ENCODE peak calls at places on chromosomes 2 and 18, in nine cellular contexts. M is fibroblast of lung, G is heart left ventricle, N is SK-N-SH, K is mucosa of descending colon, S is right atrium auricular region, O is Peyer's patch, P is lower lobe of right lung, X is left lung. A is an unnamed sample.

GRCh38 chr2:230684222-230685164 is 28.1 kb upstream of the CAB39 start:
- DNase-seq in M (no peak), G (no peak), N (no peak), K (peak; percentile 73), S (no peak), O (no peak), P (no peak), X (no peak), A (peak; percentile 17)

GRCh38 chr2:215950009-215950408 is 63.3 kb downstream of the MREG start:
- DNase-seq in M (peak; percentile 57), G (no peak), N (peak; percentile 32), K (no peak), S (no peak), O (no peak), P (no peak), X (no peak), A (no peak)

GRCh38 chr2:238669581-238670340 is 178.1 kb upstream of the TWIST2 start:
- DNase-seq in M (no peak), G (no peak), N (no peak), K (no peak), S (no peak), O (no peak), P (no peak), X (no peak), A (no peak)

GRCh38 chr2:189159273-189159672 is 20.3 kb downstream of the COL5A2 start:
- DNase-seq in M (no peak), G (no peak), N (no peak), K (no peak), S (no peak), O (no peak), P (no peak), X (no peak), A (no peak)

GRCh38 chr2:182548031-182548950 is 121.5 kb upstream of the PDE1A start:
- DNase-seq in M (peak; percentile 23), G (no peak), N (no peak), K (no peak), S (no peak), O (no peak), P (no peak), X (no peak), A (no peak)

GRCh38 chr18:12768622-12769021 is 65.8 kb downstream of the PSMG2 start:
- DNase-seq in M (peak; percentile 9), G (no peak), N (no peak), K (no peak), S (no peak), O (no peak), P (no peak), X (no peak), A (no peak)

GRCh38 chr2:579351-579886 is 97.8 kb downstream of the TMEM18 start:
- DNase-seq in M (no peak), G (no peak), N (no peak), K (no peak), S (peak; percentile 40), O (no peak), P (no peak), X (no peak), A (peak; percentile 96)

GRCh38 chr2:9166579-9167392 is 39.8 kb upstream of the ASAP2 start:
- DNase-seq in M (no peak), G (no peak), N (no peak), K (no peak), S (no peak), O (no peak), P (no peak), X (no peak), A (no peak)

GRCh38 chr18:39960545-39960944 is 1994.5 kb upstream of the PIK3C3 start:
- DNase-seq in M (no peak), G (no peak), N (no peak), K (no peak), S (no peak), O (no peak), P (no peak), X (no peak), A (no peak)

GRCh38 chr2:167331636-167332232 is 443.5 kb downstream of the XIRP2 start:
- DNase-seq in M (no peak), G (no peak), N (peak; percentile 12), K (no peak), S (no peak), O (no peak), P (no peak), X (no peak), A (no peak)

GRCh38 chr18:69982417-69982816 is 34.7 kb upstream of the CD226 start:
- DNase-seq in M (no peak), G (no peak), N (no peak), K (no peak), S (no peak), O (no peak), P (no peak), X (no peak), A (no peak)

GRCh38 chr2:128611421-128612320 is 293.0 kb upstream of the HS6ST1 start:
- DNase-seq in M (no peak), G (no peak), N (no peak), K (no peak), S (no peak), O (peak; percentile 27), P (peak; percentile 19), X (peak; percentile 15), A (no peak)

GRCh38 chr2:182345384-182345783 is 81.5 kb downstream of the PDE1A start:
- DNase-seq in M (no peak), G (no peak), N (no peak), K (no peak), S (no peak), O (no peak), P (no peak), X (no peak), A (no peak)

GRCh38 chr2:168571061-168571460 is 115.0 kb downstream of the CERS6 start:
- DNase-seq in M (peak; percentile 31), G (no peak), N (no peak), K (no peak), S (no peak), O (no peak), P (no peak), X (no peak), A (no peak)

GRCh38 chr18:3511980-3512379 is 62.0 kb downstream of the TGIF1 start:
- DNase-seq in M (peak; percentile 72), G (no peak), N (peak; percentile 40), K (no peak), S (no peak), O (no peak), P (no peak), X (no peak), A (no peak)

GRCh38 chr2:38653715-38654494 is 12.0 kb upstream of the GALM start:
- DNase-seq in M (no peak), G (no peak), N (no peak), K (no peak), S (no peak), O (no peak), P (no peak), X (no peak), A (no peak)

GRCh38 chr2:28948160-28948559 is 32.9 kb upstream of the TOGARAM2 start:
- DNase-seq in M (no peak), G (no peak), N (no peak), K (no peak), S (no peak), O (no peak), P (no peak), X (no peak), A (no peak)

GRCh38 chr2:28950941-28951630 is 30.0 kb upstream of the TOGARAM2 start:
- DNase-seq in M (no peak), G (no peak), N (no peak), K (no peak), S (no peak), O (no peak), P (no peak), X (no peak), A (no peak)

GRCh38 chr2:28949617-28950305 is 31.3 kb upstream of the TOGARAM2 start:
- DNase-seq in M (no peak), G (no peak), N (no peak), K (no peak), S (no peak), O (no peak), P (no peak), X (no peak), A (no peak)

GRCh38 chr2:28951910-28952805 is 28.9 kb upstream of the TOGARAM2 start:
- DNase-seq in M (peak; percentile 87), G (no peak), N (no peak), K (no peak), S (no peak), O (no peak), P (no peak), X (no peak), A (no peak)

GRCh38 chr2:28949190-28949589 is 31.9 kb upstream of the TOGARAM2 start:
- DNase-seq in M (no peak), G (no peak), N (no peak), K (no peak), S (no peak), O (no peak), P (no peak), X (no peak), A (no peak)
- TF ChIP-seq CTCF in M (no peak), G (no peak), N (no peak), K (no peak), S (no peak), O (no peak), P (no peak), X (no peak), A (no peak)

DNA sequence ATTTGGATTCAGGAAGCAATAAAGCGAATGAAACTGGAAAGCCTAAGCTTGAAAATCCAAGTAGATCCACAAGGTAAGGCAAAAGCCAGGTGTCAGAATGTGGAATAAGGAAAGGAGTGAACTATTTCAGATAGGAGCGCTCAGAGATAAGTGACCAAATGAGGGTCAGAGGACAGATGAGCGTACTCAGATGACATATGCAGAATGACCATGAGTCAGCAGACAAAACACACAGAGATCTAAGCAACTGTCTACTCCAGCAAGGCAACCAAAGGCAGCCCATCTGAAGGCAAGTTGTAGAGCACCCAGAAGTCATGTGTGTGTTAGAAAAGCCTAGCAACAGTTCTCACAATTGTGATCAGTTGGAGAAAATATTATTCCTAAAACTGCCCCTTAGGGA is 548.4 kb upstream of the FSHR start:
- DNase-seq in M (no peak), G (no peak), N (no peak), K (no peak), S (no peak), O (no peak), P (no peak), X (no peak), A (no peak)
- H3K4me3 ChIP-seq in M (no peak overlapping the region), G (no peak overlapping the region), N (no peak overlapping the region), K (no peak overlapping the region), S (no peak overlapping the region), O (no peak overlapping the region), P (no peak overlapping the region), X (no peak overlapping the region), A (no peak overlapping the region)

DNA sequence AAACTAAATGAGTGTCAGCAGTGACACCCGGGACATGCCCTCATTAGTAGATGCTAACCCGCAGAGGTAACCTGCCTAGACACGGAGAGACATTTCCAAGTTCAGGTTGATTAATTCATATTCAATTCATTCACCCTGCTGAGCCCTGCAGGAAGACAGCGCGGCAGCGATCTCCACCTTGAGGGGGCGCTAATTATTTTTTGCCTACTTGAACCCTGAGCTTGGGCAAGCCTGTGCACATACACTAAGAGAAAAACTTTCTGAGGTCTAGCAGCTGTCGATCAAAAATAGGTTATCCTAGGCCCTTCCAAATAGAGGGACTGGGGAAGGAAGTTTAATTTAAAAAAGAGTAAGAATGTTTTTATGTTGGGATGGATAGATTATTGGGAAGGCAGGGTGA is 1.3 kb upstream of the LYPD6 start:
- DNase-seq in M (peak; percentile 6), G (no peak), N (peak; percentile 61), K (peak; percentile 32), S (no peak), O (no peak), P (no peak), X (no peak), A (no peak)
- TF ChIP-seq CTCF in M (peak; percentile 53), G (no peak), N (peak; percentile 65), K (no peak), S (no peak), O (peak; percentile 44), P (no peak), X (no peak), A (no peak)

GRCh38 chr2:174088706-174089105 is 123.5 kb upstream of the SP3 start:
- DNase-seq in M (no peak), G (no peak), N (no peak), K (no peak), S (no peak), O (no peak), P (no peak), X (no peak), A (no peak)
- H3K4me3 ChIP-seq in M (no peak overlapping the region), G (no peak overlapping the region), N (no peak overlapping the region), K (no peak overlapping the region), S (no peak overlapping the region), O (no peak overlapping the region), P (no peak overlapping the region), X (no peak overlapping the region), A (no peak overlapping the region)

A was measured in LNCaP clone FGC.